ENCODE peak calls at places on chromosomes 2 and 18, in nine cellular contexts. J is GM23338, I is body of pancreas, W is adrenal gland, B is endothelial cell of umbilical vein, R is heart right ventricle, X is pancreas, M is cardiac muscle cell, P is hepatocyte. S is an unnamed sample.

GRCh38 chr2:35651688-35652323 is 703.8 kb upstream of the CRIM1 start:
- DNase-seq in J (no peak), I (no peak), W (no peak), B (no peak), R (no peak), X (no peak), M (no peak), P (peak), S (no peak)

GRCh38 chr2:150046211-150046610 is 441.3 kb downstream of the RND3 start:
- DNase-seq in J (no peak), I (no peak), W (no peak), B (peak), R (no peak), X (no peak), M (peak), P (no peak), S (no peak)

GRCh38 chr2:158391876-158392275 is 64.7 kb downstream of the CCDC148 start:
- DNase-seq in J (no peak), I (no peak), W (no peak), B (peak), R (no peak), X (no peak), M (no peak), P (no peak), S (no peak)

GRCh38 chr2:160418853-160419252 is 74.8 kb downstream of the RBMS1 start:
- DNase-seq in J (no peak), I (no peak), W (no peak), B (peak), R (no peak), X (no peak), M (no peak), P (no peak), S (no peak)

GRCh38 chr18:76522104-76522503 is 27.1 kb upstream of the ZNF516 start:
- DNase-seq in J (peak), I (no peak), W (no peak), B (no peak), R (no peak), X (no peak), M (no peak), P (no peak), S (no peak)

GRCh38 chr2:224658776-224659175 is 57.4 kb downstream of the CCDC195 start:
- DNase-seq in J (no peak), I (no peak), W (no peak), B (no peak), R (no peak), X (no peak), M (no peak), P (no peak), S (no peak)

GRCh38 chr18:58143391-58143790 is 99.4 kb downstream of the NEDD4L start:
- DNase-seq in J (no peak), I (no peak), W (peak), B (no peak), R (no peak), X (no peak), M (peak), P (peak), S (no peak)

GRCh38 chr18:48696218-48696617 is 157.4 kb downstream of the CTIF start:
- DNase-seq in J (no peak), I (no peak), W (no peak), B (no peak), R (no peak), X (no peak), M (no peak), P (no peak), S (no peak)

GRCh38 chr2:126275093-126275492 is 380.9 kb upstream of the GYPC start:
- DNase-seq in J (no peak), I (no peak), W (no peak), B (no peak), R (no peak), X (no peak), M (no peak), P (no peak), S (no peak)

GRCh38 chr2:126862730-126863129 is 36.0 kb upstream of the TEX51 start:
- DNase-seq in J (no peak), I (no peak), W (no peak), B (no peak), R (no peak), X (no peak), M (no peak), P (no peak), S (no peak)

GRCh38 chr2:85215074-85216050 is 82.2 kb downstream of the TCF7L1 start:
- DNase-seq in J (peak), I (no peak), W (no peak), B (no peak), R (no peak), X (no peak), M (peak), P (peak), S (no peak)

GRCh38 chr2:64319930-64320329 is 134.0 kb upstream of the LGALSL start:
- DNase-seq in J (no peak), I (no peak), W (no peak), B (no peak), R (no peak), X (no peak), M (no peak), P (no peak), S (no peak)

GRCh38 chr18:62865498-62865897 is 150.2 kb downstream of the PHLPP1 start:
- DNase-seq in J (no peak), I (no peak), W (no peak), B (no peak), R (no peak), X (no peak), M (no peak), P (no peak), S (no peak)

GRCh38 chr2:127961729-127962128 is 66.1 kb downstream of the SAP130 start:
- DNase-seq in J (no peak), I (no peak), W (no peak), B (no peak), R (peak), X (no peak), M (peak), P (no peak), S (no peak)

GRCh38 chr2:212683346-212683745 is 144.7 kb upstream of the ERBB4 start:
- DNase-seq in J (no peak), I (no peak), W (no peak), B (peak), R (no peak), X (no peak), M (peak), P (no peak), S (no peak)

GRCh38 chr2:27024188-27024587 is 8.6 kb upstream of the TMEM214 start:
- DNase-seq in J (peak), I (no peak), W (no peak), B (no peak), R (no peak), X (peak), M (no peak), P (no peak), S (no peak)

GRCh38 chr18:63224574-63224973 is 95.0 kb downstream of the BCL2 start:
- DNase-seq in J (no peak), I (no peak), W (no peak), B (no peak), R (no peak), X (no peak), M (no peak), P (no peak), S (peak)

GRCh38 chr2:75481041-75481836 is 79.5 kb downstream of the EVA1A start:
- DNase-seq in J (peak), I (peak), W (no peak), B (no peak), R (no peak), X (no peak), M (peak), P (peak), S (no peak)

GRCh38 chr2:218031771-218032257 is 29.0 kb upstream of the TNS1 start:
- DNase-seq in J (no peak), I (no peak), W (peak), B (no peak), R (no peak), X (peak), M (no peak), P (no peak), S (peak)

GRCh38 chr2:69741281-69742169 is at the start of gene ANXA4:
- DNase-seq in J (peak), I (peak), W (peak), B (peak), R (peak), X (peak), M (peak), P (peak), S (peak)

GRCh38 chr18:57058734-57059133 is 88.2 kb upstream of the BOD1L2 start:
- DNase-seq in J (no peak), I (no peak), W (no peak), B (no peak), R (no peak), X (no peak), M (no peak), P (no peak), S (no peak)

GRCh38 chr2:69157441-69157840 is 144.5 kb downstream of the ANTXR1 start:
- DNase-seq in J (no peak), I (no peak), W (no peak), B (no peak), R (no peak), X (no peak), M (no peak), P (no peak), S (no peak)

GRCh38 chr2:236052926-236053846 is 115.0 kb downstream of the GBX2 start:
- DNase-seq in J (peak), I (no peak), W (no peak), B (no peak), R (no peak), X (no peak), M (no peak), P (no peak), S (no peak)

GRCh38 chr2:238848941-238849853 is 1.3 kb downstream of the TWIST2 start:
- DNase-seq in J (peak), I (no peak), W (no peak), B (peak), R (no peak), X (no peak), M (peak), P (no peak), S (no peak)

GRCh38 chr2:162840598-162841246 is 2.2 kb upstream of the KCNH7 start:
- DNase-seq in J (peak), I (peak), W (peak), B (peak), R (peak), X (peak), M (peak), P (peak), S (no peak)

GRCh38 chr18:63951302-63951705 is 2.2 kb downstream of the HMSD start:
- DNase-seq in J (no peak), I (no peak), W (no peak), B (no peak), R (no peak), X (no peak), M (no peak), P (no peak), S (no peak)

GRCh38 chr2:174028935-174029334 is 63.8 kb upstream of the SP3 start:
- DNase-seq in J (no peak), I (no peak), W (no peak), B (no peak), R (no peak), X (no peak), M (no peak), P (no peak), S (no peak)

GRCh38 chr2:239758325-239758877 is 266.7 kb downstream of the NDUFA10 start:
- DNase-seq in J (no peak), I (no peak), W (no peak), B (no peak), R (no peak), X (no peak), M (peak), P (peak), S (no peak)

GRCh38 chr2:146124741-146125140 is 1604.8 kb upstream of the ZEB2 start:
- DNase-seq in J (no peak), I (no peak), W (no peak), B (no peak), R (no peak), X (no peak), M (peak), P (peak), S (no peak)

GRCh38 chr2:229376866-229377265 is 105.8 kb upstream of the PID1 start:
- DNase-seq in J (no peak), I (no peak), W (no peak), B (no peak), R (no peak), X (no peak), M (no peak), P (no peak), S (no peak)

GRCh38 chr18:48791636-48792105 is 159.1 kb downstream of the SMAD7 start:
- DNase-seq in J (no peak), I (no peak), W (no peak), B (no peak), R (no peak), X (no peak), M (no peak), P (no peak), S (no peak)

GRCh38 chr18:5175378-5175777 is 21.7 kb downstream of the AKAIN1 start:
- DNase-seq in J (no peak), I (no peak), W (no peak), B (no peak), R (no peak), X (no peak), M (no peak), P (no peak), S (no peak)

GRCh38 chr2:133787207-133787606 is 218.9 kb upstream of the NCKAP5 start:
- DNase-seq in J (no peak), I (no peak), W (no peak), B (no peak), R (no peak), X (no peak), M (peak), P (no peak), S (no peak)

DNA sequence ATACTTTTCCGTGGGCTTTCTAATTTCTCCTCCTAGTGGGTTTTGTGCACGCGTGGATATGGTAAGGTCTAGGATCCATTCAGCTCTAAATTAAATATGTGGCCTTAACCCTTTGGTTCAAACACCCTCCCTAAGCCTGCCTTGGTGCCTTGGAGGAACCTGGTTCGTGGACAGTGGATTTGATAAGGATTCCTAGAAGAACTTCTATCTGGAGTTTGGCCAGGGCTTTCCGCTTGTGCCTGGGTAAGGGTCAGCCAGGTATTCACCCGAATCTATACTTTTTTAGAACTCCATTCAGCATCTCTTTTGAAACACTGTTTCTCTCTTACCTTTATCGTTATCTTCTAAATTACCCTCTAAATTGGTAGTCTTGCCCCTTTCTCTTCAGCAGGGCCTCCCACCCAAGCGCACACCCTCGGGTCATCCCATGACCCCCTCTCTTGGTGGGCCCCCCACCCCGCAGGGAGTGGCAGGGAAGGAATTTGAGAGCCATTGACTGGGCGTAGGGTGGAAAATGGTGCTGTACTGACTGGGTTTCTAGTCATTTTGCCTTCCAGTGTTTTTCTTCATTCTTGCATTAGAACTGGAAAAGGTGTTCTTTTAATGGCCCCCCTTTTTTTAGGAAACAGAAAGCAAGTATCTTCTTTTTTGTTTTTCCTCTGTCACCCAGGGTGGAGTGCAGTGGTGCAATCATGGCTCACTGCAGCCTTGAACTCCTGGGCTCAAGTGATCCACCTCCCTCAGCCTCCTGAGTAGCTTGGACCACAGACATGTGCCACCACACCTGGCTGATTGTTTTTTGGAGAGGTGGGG is 1.8 kb downstream of the SOCS6 start:
- DNase-seq in J (no peak), I (no peak), W (no peak), B (no peak), R (no peak), X (no peak), M (no peak), P (no peak), S (no peak)
- H3K4me3 ChIP-seq in J (peak), I (no peak), W (no peak), B (peak), R (peak), X (no peak), M (peak), P (peak), S (no peak)

GRCh38 chr18:46243673-46244072 is 139.5 kb downstream of the HAUS1 start:
- DNase-seq in J (no peak), I (no peak), W (no peak), B (no peak), R (no peak), X (no peak), M (no peak), P (no peak), S (no peak)

GRCh38 chr18:46250084-46250811 is 146.1 kb downstream of the HAUS1 start:
- DNase-seq in J (peak), I (peak), W (no peak), B (peak), R (peak), X (no peak), M (peak), P (peak), S (peak)

GRCh38 chr18:46250812-46251173 is 146.6 kb downstream of the HAUS1 start:
- DNase-seq in J (no peak), I (no peak), W (no peak), B (no peak), R (no peak), X (no peak), M (no peak), P (no peak), S (no peak)

GRCh38 chr18:46246101-46246500 is 141.9 kb downstream of the HAUS1 start:
- DNase-seq in J (peak), I (no peak), W (no peak), B (no peak), R (no peak), X (no peak), M (no peak), P (no peak), S (no peak)

DNA sequence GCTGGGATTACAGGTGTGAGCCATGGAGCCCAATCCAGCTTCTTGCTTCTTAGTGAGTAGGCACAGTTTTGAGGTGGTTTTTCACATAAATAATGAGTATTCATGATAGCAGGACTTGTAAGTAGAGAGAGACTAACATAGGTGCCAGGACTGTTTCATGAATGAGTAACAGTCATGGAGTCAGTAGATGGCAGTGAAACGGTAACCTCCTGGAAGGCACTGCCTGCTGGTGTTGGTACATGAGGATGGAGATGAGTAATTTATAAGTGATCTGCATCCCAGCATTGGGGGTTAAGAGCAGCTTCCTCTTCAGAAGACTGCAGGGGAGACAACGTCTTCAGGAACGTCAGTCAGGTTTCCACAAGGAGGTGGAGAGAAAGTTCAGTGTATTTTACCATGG is 143.8 kb downstream of the HAUS1 start:
- DNase-seq in J (no peak), I (no peak), W (no peak), B (no peak), R (no peak), X (no peak), M (no peak), P (no peak), S (no peak)
- TF ChIP-seq CTCF in J (no peak), I (no peak), W (no peak), B (no peak), R (no peak), X (no peak), M (no peak), P (no peak), S (no peak)

GRCh38 chr2:55862673-55863390 is 60.8 kb downstream of the EFEMP1 start:
- DNase-seq in J (no peak), I (peak), W (peak), B (peak), R (peak), X (no peak), M (peak), P (peak), S (no peak)

GRCh38 chr2:55862269-55862668 is 61.3 kb downstream of the EFEMP1 start:
- DNase-seq in J (no peak), I (peak), W (peak), B (peak), R (no peak), X (no peak), M (peak), P (peak), S (no peak)

GRCh38 chr2:55864351-55865084 is 59.1 kb downstream of the EFEMP1 start:
- DNase-seq in J (no peak), I (no peak), W (no peak), B (no peak), R (no peak), X (no peak), M (no peak), P (no peak), S (no peak)

GRCh38 chr2:55859875-55860274 is 63.7 kb downstream of the EFEMP1 start:
- DNase-seq in J (no peak), I (no peak), W (no peak), B (peak), R (no peak), X (no peak), M (no peak), P (no peak), S (no peak)

DNA sequence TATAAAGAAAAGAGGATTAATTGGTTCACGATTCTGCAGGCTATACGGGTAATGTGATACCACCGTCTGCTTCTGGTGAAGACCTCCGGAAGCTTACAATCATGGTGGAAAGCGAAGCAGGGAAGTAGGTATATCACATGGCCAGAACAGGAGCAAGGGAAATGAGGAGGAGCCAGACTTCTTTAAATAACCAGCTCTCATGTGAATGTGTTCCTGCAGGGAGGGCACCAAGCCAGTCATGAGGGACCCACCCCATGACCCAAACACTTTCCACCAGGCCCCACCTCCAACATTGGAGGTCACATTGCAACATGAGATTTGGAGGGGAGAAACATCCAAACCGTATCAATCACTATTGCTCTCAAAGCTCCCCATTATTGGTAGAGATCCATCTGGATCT is 61.8 kb downstream of the EFEMP1 start:
- DNase-seq in J (no peak), I (no peak), W (no peak), B (no peak), R (no peak), X (no peak), M (peak), P (no peak), S (no peak)
- H3K27ac ChIP-seq in J (no peak), I (peak), W (peak), B (peak), R (peak), X (no peak), M (no peak), P (peak), S (no peak)

DNA sequence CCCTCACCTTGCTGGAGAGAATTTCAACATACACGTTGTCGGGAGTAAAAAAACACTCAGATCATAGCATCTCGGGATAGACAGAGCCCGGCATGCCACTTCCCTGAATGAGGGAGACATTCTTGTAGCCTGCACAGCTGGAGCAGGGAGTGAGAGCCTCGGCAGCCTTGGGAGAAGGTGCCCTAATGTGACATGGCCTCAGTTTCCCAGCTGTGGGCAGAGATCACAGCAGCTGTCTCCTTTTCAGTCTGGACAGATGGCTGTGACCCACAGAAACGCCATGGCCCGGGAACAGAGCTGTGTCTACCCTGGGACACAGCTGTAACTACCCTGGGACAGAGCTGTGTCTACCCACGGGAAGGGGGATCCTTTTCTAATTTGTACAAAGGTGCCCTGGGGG is 55.9 kb downstream of the HS1BP3 start:
- DNase-seq in J (no peak), I (no peak), W (peak), B (no peak), R (no peak), X (no peak), M (no peak), P (no peak), S (no peak)
- H3K4me3 ChIP-seq in J (no peak), I (no peak), W (no peak), B (no peak), R (no peak), X (no peak), M (no peak), P (no peak), S (no peak)

DNA sequence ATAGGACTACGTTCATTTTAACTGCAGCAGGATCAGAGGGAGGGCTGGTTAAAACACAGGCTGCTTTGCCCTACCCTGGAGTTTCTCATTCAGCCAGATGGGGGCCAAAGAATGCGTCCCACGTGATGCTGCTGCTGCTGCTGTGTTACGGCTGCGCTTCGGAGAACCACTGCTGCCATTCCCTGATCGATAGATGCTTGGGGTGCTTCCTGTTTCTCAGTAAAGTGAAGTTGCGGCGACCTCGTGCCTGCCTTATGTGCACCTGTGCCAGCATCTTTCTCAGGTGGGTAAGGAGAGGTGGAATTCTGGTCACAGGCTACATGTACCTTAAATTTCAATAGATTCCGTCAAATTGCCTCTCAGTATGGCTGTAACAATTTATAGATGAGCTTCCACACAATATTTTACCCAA is 24.7 kb upstream of the TOGARAM2 start:
- DNase-seq in J (peak), I (peak), W (no peak), B (no peak), R (no peak), X (no peak), M (peak), P (peak), S (peak)
- TF ChIP-seq CTCF in J (peak), I (no peak), W (no peak), B (peak), R (no peak), X (no peak), M (peak), P (no peak), S (no peak)

S was measured in CD8-positive, alpha-beta T cell.